ENCODE peak calls at places on chromosome 18, in ten cellular contexts. K is G401, A is activated T-helper 1 cell treated with Interleukin-2 at 50 U/mL for 16 hours, G is T-cell, S is mesothelial cell of epicardium, P is osteocyte, H is tibial artery, Y is mucosa of descending colon, M is lung, V is HTR-8/SVneo. J is an unnamed sample.

GRCh38 chr18:40371673-40372072 is 1583.4 kb upstream of the PIK3C3 start:
- DNase-seq in M (no peak), S (no peak), K (no peak), G (no peak), P (no peak), Y (no peak), A (no peak), H (no peak), V (peak; percentile 7), J (no peak)

GRCh38 chr18:33116376-33116775 is 324.1 kb downstream of the CCDC178 start:
- DNase-seq in Y (peak; percentile 91), P (no peak), H (no peak), G (no peak), K (no peak), V (no peak), M (no peak), S (no peak), A (no peak), J (no peak)

GRCh38 chr18:54926593-54927297 is 32.5 kb downstream of the CCDC68 start:
- DNase-seq in Y (no peak), A (no peak), M (no peak), H (no peak), S (no peak), G (no peak), K (no peak), V (no peak), P (no peak), J (no peak)

GRCh38 chr18:50573679-50574078 is 13.8 kb downstream of the MAPK4 start:
- DNase-seq in A (no peak), H (no peak), M (no peak), P (no peak), V (no peak), K (no peak), Y (no peak), S (no peak), G (no peak), J (no peak)

GRCh38 chr18:23740105-23740830 is 51.0 kb downstream of the LAMA3 start:
- DNase-seq in S (no peak), M (no peak), G (no peak), H (no peak), A (no peak), V (peak; percentile 24), Y (peak; percentile 49), P (no peak), K (no peak), J (no peak)

GRCh38 chr18:69725009-69725408 is 222.7 kb downstream of the CD226 start:
- DNase-seq in Y (no peak), P (no peak), A (no peak), H (no peak), K (no peak), G (no peak), S (no peak), V (no peak), M (no peak), J (no peak)

GRCh38 chr18:54147439-54147838 is 77.0 kb downstream of the MBD2 start:
- DNase-seq in V (no peak), S (no peak), Y (no peak), M (no peak), P (no peak), K (no peak), A (no peak), G (no peak), H (no peak), J (no peak)

GRCh38 chr18:6221602-6222014 is 193.1 kb downstream of the L3MBTL4 start:
- DNase-seq in K (no peak), G (no peak), A (no peak), V (no peak), Y (no peak), P (no peak), S (no peak), M (no peak), H (no peak), J (no peak)

GRCh38 chr18:77105021-77105420 is 27.6 kb downstream of the MBP start:
- DNase-seq in M (no peak), P (peak; percentile 25), K (no peak), Y (no peak), A (no peak), V (no peak), G (no peak), S (no peak), H (no peak), J (peak; percentile 38)

GRCh38 chr18:23890589-23890988 is 124.0 kb upstream of the TTC39C start:
- DNase-seq in S (no peak), H (no peak), K (no peak), A (no peak), G (no peak), M (no peak), V (peak; percentile 25), P (no peak), Y (no peak), J (no peak)

GRCh38 chr18:77067315-77068061 is 65.1 kb downstream of the MBP start:
- DNase-seq in M (no peak), K (no peak), A (peak; percentile 57), S (no peak), G (peak; percentile 51), Y (peak; percentile 62), V (peak; percentile 35), H (peak; percentile 81), P (no peak), J (peak; percentile 55)

GRCh38 chr18:57839942-57840381 is 36.8 kb upstream of the ATP8B1 start:
- DNase-seq in Y (no peak), P (no peak), A (no peak), K (no peak), H (no peak), G (no peak), S (no peak), M (no peak), V (peak; percentile 26), J (no peak)

GRCh38 chr18:29225351-29225750 is 1048.4 kb upstream of the CDH2 start:
- DNase-seq in K (no peak), H (no peak), V (no peak), M (no peak), P (no peak), A (no peak), Y (no peak), S (no peak), G (no peak), J (no peak)

GRCh38 chr18:27948981-27949380 is 227.9 kb downstream of the CDH2 start:
- DNase-seq in P (no peak), V (no peak), G (no peak), K (no peak), A (no peak), M (no peak), S (no peak), H (no peak), Y (no peak), J (no peak)

GRCh38 chr18:44290366-44290855 is 390.3 kb upstream of the SETBP1 start:
- DNase-seq in H (no peak), G (no peak), A (no peak), K (no peak), M (no peak), Y (no peak), P (no peak), V (no peak), S (no peak), J (no peak)

GRCh38 chr18:49788327-49788908 is 24.9 kb downstream of the ACAA2 start:
- DNase-seq in S (no peak), Y (no peak), H (no peak), A (no peak), K (no peak), G (no peak), P (no peak), V (no peak), M (no peak), J (no peak)

J was measured in central memory CD4-positive, alpha-beta T cell.